ENCODE peak calls at places on chromosomes 11 and 22, in ten cellular contexts. P is esophagus muscularis mucosa; R is cardiac septum; O is CD4-positive, alpha-beta T cell; U is naive B cell; C is gastrocnemius medialis; S is DND-41; Z is AG09309; F is SW 1271; Y is psoas muscle. I is an unnamed sample.

GRCh38 chr11:32340181-32340580 is 95.2 kb downstream of the WT1 start:
- DNase-seq in F (no peak), P (no peak), R (no peak), U (no peak), Z (no peak), S (no peak), C (no peak), Y (no peak), O (no peak), I (no peak)

GRCh38 chr11:114314096-114314495 is 17.9 kb downstream of the NNMT start:
- DNase-seq in S (no peak), Y (no peak), R (no peak), O (no peak), P (peak), Z (no peak), F (no peak), U (no peak), C (no peak), I (peak)

GRCh38 chr11:78737891-78738290 is 163.2 kb upstream of the NARS2 start:
- DNase-seq in O (no peak), F (no peak), S (no peak), Y (no peak), R (no peak), U (no peak), Z (no peak), C (no peak), P (no peak), I (peak)

GRCh38 chr22:44925465-44926123 is 84.2 kb downstream of the PHF21B start:
- DNase-seq in R (no peak), O (no peak), P (no peak), Z (no peak), Y (no peak), C (no peak), U (no peak), F (no peak), S (no peak), I (no peak)

GRCh38 chr11:126886636-126887035 is 113.9 kb downstream of the KIRREL3 start:
- DNase-seq in Y (no peak), R (no peak), Z (no peak), O (no peak), P (no peak), C (no peak), S (no peak), U (no peak), F (no peak), I (no peak)

GRCh38 chr11:78419327-78419726 is 1.7 kb upstream of the GAB2 start:
- DNase-seq in R (no peak), O (no peak), Y (peak), U (no peak), F (no peak), Z (peak), C (peak), P (no peak), S (peak), I (peak)

GRCh38 chr11:6991227-6991626 is 28.9 kb downstream of the ZNF214 start:
- DNase-seq in S (no peak), Y (no peak), F (no peak), Z (no peak), P (no peak), O (no peak), R (no peak), C (no peak), U (no peak), I (no peak)

GRCh38 chr22:34068011-34068410 is 147.7 kb upstream of the LARGE1 start:
- DNase-seq in P (no peak), C (no peak), Y (no peak), Z (no peak), S (no peak), F (no peak), O (no peak), U (no peak), R (no peak), I (no peak)

GRCh38 chr11:68470304-68470811 is 9.8 kb downstream of the PPP6R3 start:
- DNase-seq in Y (no peak), C (no peak), P (no peak), S (no peak), U (no peak), Z (no peak), O (no peak), R (no peak), F (no peak), I (no peak)

GRCh38 chr11:131522851-131523250 is 152.4 kb downstream of the NTM start:
- DNase-seq in P (no peak), S (no peak), O (no peak), Y (no peak), R (no peak), F (no peak), U (no peak), C (no peak), Z (no peak), I (no peak)

GRCh38 chr11:120186799-120187591 is 23.8 kb upstream of the OAF start:
- DNase-seq in R (peak), C (no peak), S (no peak), O (no peak), U (no peak), F (no peak), Y (peak), P (no peak), Z (no peak), I (peak)

GRCh38 chr11:64644348-64645242 is 53.6 kb downstream of the SLC22A12 start:
- DNase-seq in F (no peak), C (no peak), P (no peak), U (no peak), S (no peak), Z (no peak), Y (no peak), R (no peak), O (no peak), I (no peak)

I was measured in fibroblast of mammary gland.